ENCODE peak calls at places on chromosomes 13 and 19, in six cellular contexts. D is GM12878, J is stomach, F is HL-60, V is GM23338, L is K562. E is an unnamed sample.

GRCh38 chr13:39870197-39870746 is 214.8 kb downstream of the COG6 start:
- DNase-seq in D (no peak), V (no peak), J (no peak), F (no peak), L (no peak), E (no peak)

GRCh38 chr19:10260141-10260584 is 8.1 kb downstream of the MRPL4 start:
- DNase-seq in J (peak; percentile 44), L (peak; percentile 49), V (no peak), F (no peak), D (no peak), E (no peak)

GRCh38 chr19:55383279-55383788 is 758 bp downstream of the TMEM238 start:
- DNase-seq in F (no peak), J (no peak), L (no peak), D (no peak), V (peak; percentile 62), E (no peak)

GRCh38 chr19:53365899-53366493 is 491 bp downstream of the ZNF525 start:
- DNase-seq in L (peak; percentile 15), F (no peak), D (no peak), J (no peak), V (peak; percentile 68), E (no peak)

GRCh38 chr13:94595006-94595942 is 678 bp downstream of the TGDS start:
- DNase-seq in F (no peak), J (peak; percentile 34), D (no peak), L (peak; percentile 30), V (peak; percentile 33), E (no peak)

GRCh38 chr19:35207391-35207871 is 21.1 kb downstream of the FAM187B start:
- DNase-seq in L (no peak), D (no peak), F (no peak), V (no peak), J (no peak), E (no peak)

GRCh38 chr13:78603240-78603947 is at the start of gene POU4F1:
- DNase-seq in J (no peak), D (peak; percentile 19), L (peak; percentile 89), V (peak; percentile 94), F (peak; percentile 64), E (no peak)

GRCh38 chr19:38653028-38653571 is 5.7 kb downstream of the ACTN4 start:
- DNase-seq in L (no peak), V (no peak), D (no peak), J (peak; percentile 63), F (no peak), E (no peak)

GRCh38 chr19:13032837-13033236 is 37.6 kb downstream of the NFIX start:
- DNase-seq in F (no peak), J (no peak), D (no peak), V (no peak), L (no peak), E (no peak)
- TF ChIP-seq POLR2AphosphoS5 in F (no peak), J (no peak), D (no peak), V (no peak), L (no peak), E (no peak)

GRCh38 chr19:41911889-41912731 is 16.1 kb downstream of the ERFL start:
- DNase-seq in J (no peak), L (no peak), D (no peak), V (no peak), F (no peak), E (no peak)

GRCh38 chr19:41909706-41910105 is 18.5 kb downstream of the ERFL start:
- DNase-seq in D (no peak), J (no peak), V (no peak), F (no peak), L (no peak), E (no peak)

GRCh38 chr19:41908724-41909464 is 19.4 kb downstream of the ERFL start:
- DNase-seq in V (no peak), J (no peak), L (no peak), F (no peak), D (no peak), E (no peak)

GRCh38 chr19:41910992-41911888 is 17.0 kb downstream of the ERFL start:
- DNase-seq in J (no peak), V (no peak), D (no peak), L (no peak), F (no peak), E (no peak)

DNA sequence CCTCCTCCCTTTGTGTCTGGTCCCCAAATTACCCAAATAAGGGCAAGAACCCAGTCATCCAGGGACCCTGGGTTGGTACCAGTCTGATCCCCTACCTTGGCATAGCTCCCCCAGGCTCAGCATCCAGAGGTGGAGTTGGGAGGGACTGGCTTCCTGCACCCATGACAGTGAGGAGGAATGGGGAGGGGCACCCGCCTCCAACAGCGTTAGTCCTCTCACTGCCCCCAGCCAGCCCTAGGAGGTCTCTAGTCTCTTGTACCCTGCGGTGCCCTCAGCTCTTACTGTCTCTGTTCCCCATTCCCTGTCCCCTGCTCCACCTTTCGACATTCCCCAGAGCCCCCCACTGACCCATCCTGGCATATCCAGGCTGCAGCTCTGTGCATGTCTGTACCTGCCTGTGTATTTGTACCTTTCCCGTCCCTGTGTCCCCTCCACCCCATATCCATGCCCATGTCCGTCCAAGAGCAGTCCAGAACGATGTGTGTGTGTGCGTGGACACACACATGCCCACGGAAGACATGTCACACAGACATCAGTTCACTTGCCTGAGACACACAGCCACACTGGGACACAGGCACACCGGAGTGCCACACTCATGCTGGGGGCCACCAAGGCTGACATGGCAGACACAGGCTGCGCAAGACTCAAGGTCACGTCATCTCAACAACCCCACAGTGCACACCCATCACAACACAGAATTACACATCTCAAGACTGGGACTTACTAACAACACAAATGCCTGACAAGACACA is 17.8 kb downstream of the ERFL start:
- DNase-seq in L (no peak), F (no peak), J (no peak), V (no peak), D (no peak), E (no peak)
- TF ChIP-seq POLR2AphosphoS5 in L (no peak), F (peak; percentile 42), J (no peak), V (no peak), D (no peak), E (no peak)

GRCh38 chr19:1904385-1905070 is 671 bp upstream of the ADAT3 start:
- DNase-seq in V (peak; percentile 92), D (peak; percentile 86), F (peak; percentile 73), J (peak; percentile 70), L (peak; percentile 72), E (peak; percentile 95)
- TF ChIP-seq POLR2AphosphoS5 in V (no peak), D (peak; percentile 74), F (peak; percentile 57), J (peak; percentile 21), L (no peak), E (no peak)

DNA sequence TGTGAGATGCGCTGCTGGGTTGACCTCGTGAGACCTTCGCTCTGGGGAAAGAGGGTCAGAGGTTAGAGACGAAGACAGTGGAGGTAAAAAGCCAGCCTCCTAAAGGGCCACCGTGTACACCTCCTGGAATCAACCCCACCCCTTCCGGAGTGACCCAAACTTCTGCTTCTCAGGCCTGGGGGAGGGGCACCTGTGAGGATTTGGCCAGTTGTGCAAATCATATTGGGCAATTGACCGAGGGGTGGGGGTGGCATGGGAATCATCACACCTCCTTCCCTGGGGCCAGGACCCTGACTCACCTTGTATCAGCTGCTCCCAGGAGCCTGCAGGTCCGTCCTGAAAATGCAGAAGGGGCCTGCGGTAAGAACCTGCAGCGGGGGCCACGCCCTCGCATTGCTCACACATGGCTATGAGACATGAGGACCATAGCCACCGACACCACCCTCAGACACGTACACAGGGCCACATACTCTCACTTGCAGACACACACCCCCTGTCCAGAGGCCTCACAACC is 2.8 kb downstream of the TNFSF14 start:
- DNase-seq in V (no peak), J (no peak), L (peak; percentile 62), F (peak; percentile 65), D (no peak), E (no peak)
- TF ChIP-seq POLR2AphosphoS5 in V (no peak), J (no peak), L (no peak), F (peak; percentile 29), D (no peak), E (no peak)

GRCh38 chr19:49451430-49452181 is at the start of gene PIH1D1:
- DNase-seq in F (peak; percentile 100), V (peak; percentile 100), L (peak; percentile 99), D (peak; percentile 99), J (peak; percentile 98), E (peak; percentile 98)
- TF ChIP-seq POLR2AphosphoS5 in F (peak; percentile 98), V (peak; percentile 97), L (peak; percentile 87), D (peak; percentile 83), J (peak; percentile 98), E (peak; percentile 98)

GRCh38 chr13:98975822-98976261 is 2.0 kb downstream of the DOCK9 start:
- DNase-seq in L (peak; percentile 74), F (no peak), J (no peak), D (no peak), V (peak; percentile 39), E (no peak)
- TF ChIP-seq POLR2AphosphoS5 in L (peak; percentile 88), F (no peak), J (no peak), D (no peak), V (no peak), E (no peak)